ENCODE peak calls at places on chromosomes 6 and 20, in nine cellular contexts. F is T-cell; P is mesendoderm; R is OCI-LY7; Q is H1; V is RCC 7860; M is stimulated activated CD8-positive, alpha-beta memory T cell treated with anti-CD3 and anti-CD28 coated beads, Interleukin-15, amount 100 ng/mL, for 48 hours; C is uterus; J is DMS153. I is an unnamed sample.
A peak's percentile ranks its signal among the peaks of the same experiment; 100 is the strongest.

GRCh38 chr6:14817068-14817467 is 428.8 kb upstream of the JARID2 start:
- DNase-seq in F (no peak), P (no peak), R (no peak), Q (no peak), V (no peak), M (no peak), C (no peak), J (no peak), I (no peak)

GRCh38 chr6:143501851-143502250 is 9.7 kb downstream of the FUCA2 start:
- DNase-seq in F (no peak), P (no peak), R (peak; percentile 22), Q (no peak), V (no peak), M (no peak), C (no peak), J (no peak), I (no peak)

GRCh38 chr20:33656010-33656782 is 5.9 kb upstream of the C20orf144 start:
- DNase-seq in F (no peak), P (no peak), R (no peak), Q (no peak), V (no peak), M (no peak), C (no peak), J (no peak), I (no peak)

GRCh38 chr20:10671221-10671849 is 2.5 kb downstream of the JAG1 start:
- DNase-seq in F (no peak), P (peak; percentile 85), R (peak; percentile 28), Q (peak; percentile 69), V (peak; percentile 85), M (no peak), C (peak; percentile 93), J (peak; percentile 17), I (peak; percentile 84)

GRCh38 chr20:35576816-35577215 is 34.9 kb downstream of the ERGIC3 start:
- DNase-seq in F (no peak), P (no peak), R (no peak), Q (no peak), V (no peak), M (no peak), C (no peak), J (no peak), I (no peak)

GRCh38 chr6:96249748-96250147 is 234.0 kb downstream of the FUT9 start:
- DNase-seq in F (no peak), P (no peak), R (no peak), Q (no peak), V (no peak), M (no peak), C (no peak), J (no peak), I (no peak)

GRCh38 chr6:122653094-122653493 is 42.9 kb downstream of the PKIB start:
- DNase-seq in F (no peak), P (no peak), R (no peak), Q (no peak), V (peak; percentile 52), M (no peak), C (no peak), J (no peak), I (no peak)

GRCh38 chr20:23245553-23246128 is 105.0 kb upstream of the NXT1 start:
- DNase-seq in F (peak; percentile 3), P (peak; percentile 79), R (peak; percentile 22), Q (peak; percentile 66), V (no peak), M (no peak), C (no peak), J (no peak), I (no peak)

GRCh38 chr6:156438519-156438918 is 338.7 kb upstream of the ARID1B start:
- DNase-seq in F (no peak), P (no peak), R (no peak), Q (no peak), V (no peak), M (no peak), C (no peak), J (no peak), I (no peak)

GRCh38 chr20:14553774-14554524 is 216.5 kb upstream of the FLRT3 start:
- DNase-seq in F (no peak), P (no peak), R (no peak), Q (no peak), V (no peak), M (no peak), C (no peak), J (no peak), I (no peak)

GRCh38 chr6:80010296-80010695 is 5.8 kb downstream of the TTK start:
- DNase-seq in F (no peak), P (no peak), R (no peak), Q (no peak), V (no peak), M (no peak), C (no peak), J (no peak), I (no peak)

GRCh38 chr6:96626749-96627353 is 63.9 kb downstream of the FHL5 start:
- DNase-seq in F (no peak), P (peak; percentile 36), R (peak; percentile 66), Q (no peak), V (peak; percentile 18), M (no peak), C (no peak), J (peak; percentile 17), I (no peak)

GRCh38 chr20:11338506-11339306 is 579.0 kb upstream of the BTBD3 start:
- DNase-seq in F (no peak), P (peak; percentile 77), R (no peak), Q (no peak), V (peak; percentile 18), M (no peak), C (no peak), J (no peak), I (no peak)

GRCh38 chr20:3721912-3722311 is 9.5 kb upstream of the SIGLEC1 start:
- DNase-seq in F (no peak), P (no peak), R (no peak), Q (no peak), V (no peak), M (no peak), C (no peak), J (no peak), I (no peak)

GRCh38 chr6:129936329-129937165 is 75.4 kb upstream of the TMEM244 start:
- DNase-seq in F (peak; percentile 18), P (peak; percentile 87), R (peak; percentile 61), Q (no peak), V (peak; percentile 20), M (no peak), C (no peak), J (peak; percentile 22), I (peak; percentile 11)

GRCh38 chr6:21214738-21215448 is 378.7 kb upstream of the SOX4 start:
- DNase-seq in F (no peak), P (no peak), R (no peak), Q (no peak), V (no peak), M (no peak), C (no peak), J (no peak), I (no peak)

GRCh38 chr6:130178692-130179091 is 44.1 kb downstream of the SAMD3 start:
- DNase-seq in F (no peak), P (peak; percentile 90), R (no peak), Q (no peak), V (peak; percentile 69), M (no peak), C (no peak), J (no peak), I (peak; percentile 42)

GRCh38 chr6:72554203-72554564 is 67.7 kb upstream of the KCNQ5 start:
- DNase-seq in F (no peak), P (no peak), R (no peak), Q (no peak), V (peak; percentile 76), M (no peak), C (no peak), J (no peak), I (no peak)

GRCh38 chr6:109482913-109483743 is at the start of gene ZBTB24:
- DNase-seq in F (peak; percentile 91), P (peak; percentile 93), R (peak; percentile 95), Q (peak; percentile 85), V (peak; percentile 71), M (peak; percentile 85), C (peak; percentile 93), J (peak; percentile 80), I (peak; percentile 82)

GRCh38 chr6:128343666-128344065 is 176.7 kb downstream of the PTPRK start:
- DNase-seq in F (no peak), P (no peak), R (no peak), Q (no peak), V (no peak), M (no peak), C (no peak), J (no peak), I (no peak)

GRCh38 chr6:108673602-108674001 is 112.9 kb downstream of the FOXO3 start:
- DNase-seq in F (no peak), P (no peak), R (no peak), Q (no peak), V (no peak), M (no peak), C (no peak), J (no peak), I (no peak)

GRCh38 chr6:116169880-116170279 is 43.9 kb upstream of the COL10A1 start:
- DNase-seq in F (no peak), P (no peak), R (no peak), Q (no peak), V (no peak), M (no peak), C (no peak), J (no peak), I (no peak)

GRCh38 chr20:58361549-58361948 is 27.5 kb upstream of the VAPB start:
- DNase-seq in F (no peak), P (peak; percentile 35), R (no peak), Q (no peak), V (no peak), M (peak; percentile 4), C (no peak), J (no peak), I (no peak)

GRCh38 chr6:5078121-5078695 is 6.9 kb upstream of the PPP1R3G start:
- DNase-seq in F (no peak), P (peak; percentile 17), R (peak; percentile 5), Q (no peak), V (no peak), M (no peak), C (no peak), J (no peak), I (no peak)

I was measured in T1000.